ENCODE peak calls at places on chromosomes 6 and 20, in nine cellular contexts. O, H, U, I, V, D, W, J and E are unnamed samples.

GRCh38 chr20:1618954-1619550 is 757 bp downstream of the SIRPB1 start:
- DNase-seq in H (no peak), D (no peak), I (no peak), J (no peak), V (no peak), W (no peak), O (no peak), U (no peak), E (no peak)

GRCh38 chr6:45377041-45377554 is 636 bp downstream of the SUPT3H start:
- DNase-seq in W (peak; percentile 15), V (no peak), D (no peak), J (no peak), H (no peak), O (no peak), U (no peak), I (peak; percentile 3), E (peak; percentile 45)

GRCh38 chr6:108168980-108169800 is 3.4 kb downstream of the NR2E1 start:
- DNase-seq in O (no peak), D (no peak), V (no peak), J (no peak), H (no peak), I (peak; percentile 78), W (no peak), U (no peak), E (no peak)

GRCh38 chr20:10747019-10747418 is 73.2 kb upstream of the JAG1 start:
- DNase-seq in H (peak; percentile 66), D (no peak), O (peak; percentile 13), V (no peak), U (no peak), I (peak; percentile 22), J (no peak), W (no peak), E (no peak)

GRCh38 chr6:116572162-116572561 is 858 bp downstream of the RWDD1 start:
- DNase-seq in U (no peak), H (peak; percentile 38), V (peak; percentile 45), D (peak; percentile 32), J (no peak), O (peak; percentile 32), W (peak; percentile 43), I (no peak), E (peak; percentile 53)

GRCh38 chr6:15358579-15359327 is 112.9 kb downstream of the JARID2 start:
- DNase-seq in U (no peak), D (no peak), I (no peak), V (no peak), J (no peak), O (no peak), H (no peak), W (peak; percentile 83), E (no peak)

GRCh38 chr20:53692465-53693067 is 98.9 kb upstream of the ZNF217 start:
- DNase-seq in J (no peak), U (no peak), V (no peak), W (peak; percentile 96), H (no peak), D (peak; percentile 22), I (no peak), O (no peak), E (peak; percentile 94)

GRCh38 chr20:54713727-54714126 is 238.3 kb downstream of the DOK5 start:
- DNase-seq in J (no peak), V (no peak), H (no peak), W (no peak), I (no peak), D (peak; percentile 20), U (no peak), O (no peak), E (no peak)

GRCh38 chr6:1348675-1349074 is 36.8 kb downstream of the FOXQ1 start:
- DNase-seq in J (no peak), D (no peak), U (no peak), O (no peak), I (peak; percentile 63), W (peak; percentile 80), H (peak; percentile 10), V (no peak), E (peak; percentile 42)

GRCh38 chr6:69044534-69044933 is 409.5 kb downstream of the ADGRB3 start:
- DNase-seq in V (no peak), W (peak; percentile 4), J (no peak), D (no peak), I (no peak), O (no peak), U (no peak), H (no peak), E (peak; percentile 1)

GRCh38 chr20:23537030-23537429 is 31.3 kb downstream of the CST9L start:
- DNase-seq in O (no peak), I (no peak), H (no peak), W (no peak), U (no peak), V (no peak), D (no peak), J (no peak), E (no peak)

GRCh38 chr6:52243282-52243893 is 912 bp downstream of the IL17F start:
- DNase-seq in U (no peak), O (no peak), J (no peak), D (no peak), W (no peak), V (no peak), H (no peak), I (no peak), E (no peak)

GRCh38 chr6:91081452-91082067 is 494.7 kb upstream of the MAP3K7 start:
- DNase-seq in H (peak; percentile 15), U (no peak), I (peak; percentile 84), D (no peak), V (peak; percentile 11), J (no peak), O (peak; percentile 10), W (peak; percentile 55), E (peak; percentile 56)

GRCh38 chr6:156107514-156108150 is 652.0 kb upstream of the NOX3 start:
- DNase-seq in O (no peak), D (no peak), W (no peak), V (no peak), I (no peak), U (no peak), H (no peak), J (no peak), E (no peak)

GRCh38 chr6:22062807-22063408 is 233.9 kb downstream of the PRL start:
- DNase-seq in O (no peak), U (no peak), W (no peak), V (no peak), J (no peak), I (no peak), H (no peak), D (no peak), E (no peak)

GRCh38 chr6:72553531-72554202 is 68.2 kb upstream of the KCNQ5 start:
- DNase-seq in J (no peak), H (no peak), V (no peak), D (no peak), I (peak; percentile 47), W (peak; percentile 96), U (no peak), O (no peak), E (peak; percentile 79)

GRCh38 chr6:121760191-121760590 is 324.7 kb downstream of the GJA1 start:
- DNase-seq in W (no peak), O (no peak), V (peak; percentile 14), U (no peak), H (no peak), I (no peak), D (no peak), J (no peak), E (no peak)

GRCh38 chr6:155340464-155341129 is 26.3 kb upstream of the TFB1M start:
- DNase-seq in D (no peak), J (no peak), O (no peak), V (no peak), W (peak; percentile 68), U (no peak), H (no peak), I (peak; percentile 52), E (peak; percentile 79)

GRCh38 chr6:37691904-37692806 is 5.5 kb downstream of the MDGA1 start:
- DNase-seq in V (peak; percentile 92), I (peak; percentile 85), U (peak; percentile 58), D (peak; percentile 67), H (peak; percentile 87), O (peak; percentile 87), W (peak; percentile 42), J (peak; percentile 82), E (peak; percentile 60)

GRCh38 chr6:167855825-167856425 is 29.2 kb downstream of the AFDN start:
- DNase-seq in D (no peak), H (no peak), W (peak; percentile 98), V (no peak), O (no peak), J (no peak), I (no peak), U (no peak), E (peak; percentile 99)

GRCh38 chr6:107345398-107345797 is 114.0 kb downstream of the PDSS2 start:
- DNase-seq in U (no peak), D (no peak), H (no peak), I (no peak), V (no peak), W (no peak), J (no peak), O (no peak), E (no peak)

GRCh38 chr20:54067606-54068174 is 2.7 kb downstream of the BCAS1 start:
- DNase-seq in I (peak; percentile 29), O (no peak), J (no peak), U (no peak), D (peak; percentile 97), W (peak; percentile 76), V (no peak), H (peak; percentile 93), E (no peak)

DNA sequence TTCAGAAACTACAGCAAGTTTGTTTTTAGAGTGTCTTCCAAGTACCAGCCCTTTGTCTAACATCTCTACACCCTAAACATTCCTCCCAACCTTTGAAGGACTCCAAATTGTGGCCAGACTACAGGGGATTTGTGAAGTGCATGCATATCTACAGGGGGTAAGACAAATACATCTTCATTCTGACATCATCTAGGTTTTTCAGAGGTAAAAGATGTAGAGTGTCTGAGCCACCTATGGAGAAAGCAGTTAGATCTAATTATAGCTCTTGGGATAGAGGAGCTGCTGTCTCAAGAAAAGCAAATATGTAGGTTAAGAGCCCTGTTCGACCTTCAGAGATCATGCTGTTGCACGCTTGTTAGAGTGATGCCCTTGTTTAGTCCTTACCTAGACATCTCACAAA is 617.7 kb upstream of the AGPAT4 start:
- DNase-seq in D (no peak), O (no peak), H (no peak), W (peak; percentile 1), I (peak; percentile 34), J (no peak), V (no peak), U (no peak), E (no peak)
- H3K4me3 ChIP-seq in D (no peak overlapping the region), O (no peak overlapping the region), H (no peak overlapping the region), W (no peak overlapping the region), I (peak overlapping the region; percentile 35), J (no peak overlapping the region), V (no peak overlapping the region), U (no peak overlapping the region), E (no peak overlapping the region)

GRCh38 chr6:29749668-29750067 is 26.4 kb downstream of the HLA-F start:
- DNase-seq in W (no peak), V (no peak), J (no peak), D (no peak), H (no peak), I (no peak), U (no peak), O (no peak), E (no peak)
- H3K4me3 ChIP-seq in W (no peak overlapping the region), V (peak overlapping the region; percentile 57), J (peak overlapping the region; percentile 86), D (no peak overlapping the region), H (no peak overlapping the region), I (peak overlapping the region; percentile 69), U (no peak overlapping the region), O (no peak overlapping the region), E (no peak overlapping the region)

GRCh38 chr6:165663283-165663735 is 268 bp upstream of the PDE10A start:
- DNase-seq in J (peak; percentile 67), D (peak; percentile 33), O (peak; percentile 35), W (peak; percentile 25), H (no peak), U (peak; percentile 30), V (no peak), I (peak; percentile 70), E (peak; percentile 31)
- H3K4me3 ChIP-seq in J (peak overlapping the region; percentile 44), D (no peak overlapping the region), O (peak overlapping the region; percentile 45), W (peak overlapping the region; percentile 20), H (no peak overlapping the region), U (peak overlapping the region; percentile 60), V (no peak overlapping the region), I (peak overlapping the region; percentile 71), E (no peak overlapping the region)

GRCh38 chr20:11810316-11811130 is 107.2 kb upstream of the BTBD3 start:
- DNase-seq in W (peak; percentile 88), I (no peak), U (no peak), V (no peak), D (no peak), J (no peak), H (no peak), O (no peak), E (peak; percentile 79)
- H3K4me3 ChIP-seq in W (no peak overlapping the region), I (no peak overlapping the region), U (no peak overlapping the region), V (no peak overlapping the region), D (no peak overlapping the region), J (no peak overlapping the region), H (no peak overlapping the region), O (no peak overlapping the region), E (no peak overlapping the region)